ENCODE peak calls at places on chromosomes 3 and 15, in eight cellular contexts. O is GM23338, X is suprapubic skin, U is cardiac muscle cell, G is Panc1, M is fibroblast of lung, H is H9, S is gastrocnemius medialis. W is an unnamed sample.

GRCh38 chr3:38689774-38690173 is 40.3 kb upstream of the SCN5A start:
- DNase-seq in M (no peak), X (no peak), U (no peak), S (no peak), O (no peak), H (no peak), G (no peak), W (no peak)

GRCh38 chr15:90414408-90415028 is 26.5 kb downstream of the IQGAP1 start:
- DNase-seq in U (no peak), M (peak; percentile 93), O (no peak), H (no peak), G (no peak), X (no peak), S (no peak), W (peak; percentile 67)

GRCh38 chr3:88879905-88880304 is 227.5 kb upstream of the EPHA3 start:
- DNase-seq in O (no peak), M (no peak), G (no peak), X (no peak), S (no peak), U (no peak), H (no peak), W (peak; percentile 50)

GRCh38 chr3:97957617-97958311 is 14.5 kb downstream of the RIOX2 start:
- DNase-seq in H (no peak), M (no peak), S (peak; percentile 89), O (no peak), G (no peak), X (no peak), U (no peak), W (no peak)

GRCh38 chr3:42852443-42852842 is 23.2 kb downstream of the CYP8B1 start:
- DNase-seq in U (no peak), G (no peak), M (no peak), O (no peak), H (no peak), X (peak; percentile 78), S (peak; percentile 37), W (no peak)

GRCh38 chr15:64356443-64357040 is 569 bp upstream of the CSNK1G1 start:
- DNase-seq in X (no peak), U (no peak), M (no peak), H (no peak), S (no peak), G (no peak), O (no peak), W (no peak)

GRCh38 chr15:94523873-94524272 is 292.5 kb downstream of the MCTP2 start:
- DNase-seq in O (peak; percentile 3), S (no peak), U (no peak), M (no peak), H (no peak), G (no peak), X (no peak), W (no peak)

GRCh38 chr3:156642750-156643728 is 31.4 kb upstream of the TIPARP start:
- DNase-seq in S (no peak), M (no peak), G (no peak), O (peak; percentile 14), X (no peak), U (no peak), H (no peak), W (no peak)

GRCh38 chr15:60918234-60918964 is 310.7 kb downstream of the RORA start:
- DNase-seq in H (no peak), O (no peak), U (no peak), G (no peak), S (no peak), M (no peak), X (no peak), W (peak; percentile 20)

GRCh38 chr3:25945836-25946235 is 155.9 kb downstream of the OXSM start:
- DNase-seq in O (no peak), H (no peak), S (no peak), G (no peak), U (no peak), M (no peak), X (no peak), W (no peak)

GRCh38 chr3:140274429-140274828 is 339.4 kb downstream of the CLSTN2 start:
- DNase-seq in M (no peak), H (no peak), G (no peak), X (no peak), S (no peak), O (no peak), U (no peak), W (no peak)

GRCh38 chr3:39725321-39725720 is 84.1 kb upstream of the MYRIP start:
- DNase-seq in O (no peak), S (no peak), M (no peak), U (no peak), G (no peak), H (no peak), X (no peak), W (no peak)

GRCh38 chr15:25947336-25948080 is 84.4 kb upstream of the ATP10A start:
- DNase-seq in U (peak; percentile 30), O (peak; percentile 59), H (peak; percentile 77), G (no peak), X (no peak), S (no peak), M (peak; percentile 28), W (no peak)
- TF ChIP-seq CTCF in U (no peak), O (peak; percentile 33), H (peak; percentile 40), G (peak; percentile 25), X (no peak), S (no peak), M (no peak), W (no peak)

GRCh38 chr15:80462111-80462510 is 57.9 kb downstream of the ARNT2 start:
- DNase-seq in X (no peak), M (no peak), H (no peak), S (no peak), U (no peak), G (no peak), O (no peak), W (no peak)
- H3K4me1 ChIP-seq in X (no peaks in the 10 kb centered on the region), M (no peaks in the 10 kb centered on the region), H (no peaks in the 10 kb centered on the region), S (no peaks in the 10 kb centered on the region), U (no peaks in the 10 kb centered on the region), G (no peaks in the 10 kb centered on the region), O (no peaks in the 10 kb centered on the region), W (no peaks in the 10 kb centered on the region)

GRCh38 chr3:126358038-126358815 is 1.0 kb upstream of the KLF15 start:
- DNase-seq in G (no peak), U (no peak), O (peak; percentile 78), S (peak; percentile 76), H (peak; percentile 81), M (no peak), X (no peak), W (no peak)
- H3K27me3 ChIP-seq in G (peaks cover 26% of the 10 kb centered on the region), U (peaks cover 6% of the 10 kb centered on the region), O (peaks cover 21% of the 10 kb centered on the region), S (no peaks in the 10 kb centered on the region), H (no peaks in the 10 kb centered on the region), M (peaks cover 21% of the 10 kb centered on the region), X (peaks cover 36% of the 10 kb centered on the region), W (peaks cover 65% of the 10 kb centered on the region)

GRCh38 chr3:111890051-111890580 is 31.1 kb downstream of the PHLDB2 start:
- DNase-seq in M (peak; percentile 56), H (no peak), G (no peak), S (no peak), O (no peak), X (no peak), U (no peak), W (no peak)

GRCh38 chr3:111899966-111900365 is 40.9 kb downstream of the PHLDB2 start:
- DNase-seq in G (no peak), O (no peak), H (no peak), M (no peak), S (no peak), X (no peak), U (no peak), W (no peak)

GRCh38 chr3:111892070-111892469 is 33.0 kb downstream of the PHLDB2 start:
- DNase-seq in G (no peak), U (no peak), O (no peak), M (no peak), S (no peak), H (no peak), X (no peak), W (no peak)

GRCh38 chr3:111895079-111895478 is 36.0 kb downstream of the PHLDB2 start:
- DNase-seq in X (no peak), O (peak; percentile 59), H (no peak), U (peak; percentile 27), S (no peak), G (peak; percentile 30), M (peak; percentile 38), W (no peak)
- TF ChIP-seq CTCF in X (no peak), O (peak; percentile 60), H (peak; percentile 67), U (peak; percentile 52), S (peak; percentile 46), G (peak; percentile 62), M (peak; percentile 71), W (peak; percentile 53)

GRCh38 chr15:49622561-49622960 is 1.7 kb downstream of the DTWD1 start:
- DNase-seq in X (no peak), H (no peak), M (peak; percentile 29), O (peak; percentile 14), G (no peak), S (no peak), U (no peak), W (no peak)
- H3K4me1 ChIP-seq in X (peaks cover 34% of the 10 kb centered on the region), H (no peaks in the 10 kb centered on the region), M (peaks cover 6% of the 10 kb centered on the region), O (peaks cover 5% of the 10 kb centered on the region), G (peaks cover 15% of the 10 kb centered on the region), S (peaks cover 40% of the 10 kb centered on the region), U (peaks cover 10% of the 10 kb centered on the region), W (peaks cover 23% of the 10 kb centered on the region)

DNA sequence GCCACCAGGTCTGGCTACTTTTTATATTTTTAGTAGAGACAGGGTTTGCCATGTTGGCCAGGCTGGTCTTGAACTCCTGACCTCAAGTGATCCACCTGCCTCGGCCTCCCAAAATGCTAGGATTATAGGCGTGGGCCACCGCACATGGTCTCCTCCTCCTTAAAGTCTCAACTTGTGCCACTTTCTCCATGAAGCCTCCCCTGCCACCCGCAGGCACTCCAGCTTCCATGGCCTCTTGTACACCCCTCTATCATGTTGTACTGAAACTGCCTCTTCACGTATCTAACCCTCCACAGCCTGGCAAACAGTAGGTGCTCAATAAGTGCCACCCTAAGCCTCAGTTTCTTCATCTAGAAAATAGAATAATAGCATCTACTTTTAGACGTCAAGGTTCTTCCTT is 39.9 kb downstream of the ISG20 start:
- DNase-seq in U (no peak), M (no peak), O (no peak), X (no peak), S (no peak), G (no peak), H (no peak), W (no peak)
- H3K27me3 ChIP-seq in U (peaks cover 10% of the 10 kb centered on the region), M (peaks cover 4% of the 10 kb centered on the region), O (no peaks in the 10 kb centered on the region), X (peaks cover 2% of the 10 kb centered on the region), S (no peaks in the 10 kb centered on the region), G (peaks cover 3% of the 10 kb centered on the region), H (no peaks in the 10 kb centered on the region), W (peaks cover 16% of the 10 kb centered on the region)

GRCh38 chr15:57580866-57581265 is 10.8 kb upstream of the MYZAP start:
- DNase-seq in O (peak; percentile 32), M (no peak), X (no peak), G (no peak), H (no peak), S (no peak), U (no peak), W (no peak)
- TF ChIP-seq CTCF in O (peak; percentile 36), M (no peak), X (no peak), G (no peak), H (peak; percentile 23), S (no peak), U (no peak), W (no peak)

GRCh38 chr3:119293105-119293683 is 989 bp upstream of the ARHGAP31 start:
- DNase-seq in X (no peak), S (no peak), U (no peak), O (no peak), H (no peak), G (no peak), M (no peak), W (no peak)
- H3K4me1 ChIP-seq in X (peaks cover 32% of the 10 kb centered on the region), S (peaks cover 6% of the 10 kb centered on the region), U (peaks cover 51% of the 10 kb centered on the region), O (peaks cover 41% of the 10 kb centered on the region), H (peaks cover 3% of the 10 kb centered on the region), G (peaks cover 21% of the 10 kb centered on the region), M (peaks cover 4% of the 10 kb centered on the region), W (no peaks in the 10 kb centered on the region)

W was measured in foreskin keratinocyte.